ENCODE peak calls at places on chromosomes 7 and 10, in seven cellular contexts. B is tibial nerve; C is PC-3; Q is CD4-positive, alpha-beta memory T cell; U is esophagus muscularis mucosa; Z is AG04450; A is upper lobe of right lung. W is an unnamed sample.

GRCh38 chr10:71952745-71953144 is 11.4 kb upstream of the CHST3 start:
- DNase-seq in B (no peak), C (no peak), Q (no peak), U (no peak), Z (no peak), A (no peak), W (no peak)

GRCh38 chr10:94016727-94017714 is 23.3 kb downstream of the PLCE1 start:
- DNase-seq in B (no peak), C (no peak), Q (no peak), U (no peak), Z (no peak), A (no peak), W (no peak)

GRCh38 chr7:159197066-159197975 is 52.7 kb upstream of the VIPR2 start:
- DNase-seq in B (no peak), C (no peak), Q (peak; percentile 54), U (peak; percentile 83), Z (no peak), A (no peak), W (no peak)

GRCh38 chr7:70764004-70764691 is 367.8 kb upstream of the GALNT17 start:
- DNase-seq in B (no peak), C (no peak), Q (no peak), U (no peak), Z (no peak), A (no peak), W (no peak)

GRCh38 chr7:23520582-23520981 is 11.2 kb downstream of the TRA2A start:
- DNase-seq in B (no peak), C (no peak), Q (no peak), U (no peak), Z (no peak), A (no peak), W (no peak)

GRCh38 chr10:124494050-124494807 is 32.6 kb downstream of the LHPP start:
- DNase-seq in B (no peak), C (no peak), Q (no peak), U (no peak), Z (no peak), A (no peak), W (no peak)

GRCh38 chr7:51021906-51022570 is 239.3 kb upstream of the GRB10 start:
- DNase-seq in B (no peak), C (no peak), Q (no peak), U (no peak), Z (no peak), A (peak; percentile 28), W (no peak)

GRCh38 chr7:18960735-18961134 is 156.7 kb downstream of the TWIST1 start:
- DNase-seq in B (no peak), C (no peak), Q (no peak), U (no peak), Z (peak; percentile 24), A (no peak), W (no peak)

GRCh38 chr7:2431260-2431867 is 28.0 kb downstream of the CHST12 start:
- DNase-seq in B (no peak), C (peak; percentile 50), Q (peak; percentile 41), U (no peak), Z (no peak), A (no peak), W (no peak)

GRCh38 chr10:63421591-63421990 is 44.2 kb downstream of the JMJD1C start:
- DNase-seq in B (no peak), C (no peak), Q (peak; percentile 33), U (no peak), Z (no peak), A (no peak), W (no peak)

GRCh38 chr7:129213828-129214227 is 11.0 kb upstream of the AHCYL2 start:
- DNase-seq in B (peak; percentile 25), C (peak; percentile 30), Q (no peak), U (no peak), Z (no peak), A (no peak), W (no peak)

GRCh38 chr7:159075563-159076238 is 69.0 kb downstream of the VIPR2 start:
- DNase-seq in B (no peak), C (no peak), Q (no peak), U (no peak), Z (no peak), A (peak; percentile 48), W (no peak)

GRCh38 chr7:359226-359775 is 69.3 kb downstream of the FOXL3 start:
- DNase-seq in B (no peak), C (no peak), Q (no peak), U (no peak), Z (no peak), A (no peak), W (no peak)

GRCh38 chr7:66047426-66047825 is 28.2 kb upstream of the ASL start:
- DNase-seq in B (no peak), C (peak; percentile 93), Q (no peak), U (no peak), Z (peak; percentile 65), A (no peak), W (peak; percentile 81)

GRCh38 chr7:30169585-30169978 is 34.8 kb downstream of the MTURN start:
- DNase-seq in B (no peak), C (peak; percentile 55), Q (no peak), U (no peak), Z (no peak), A (no peak), W (no peak)

GRCh38 chr7:87599336-87599735 is 1.3 kb downstream of the ABCB1 start:
- DNase-seq in B (no peak), C (no peak), Q (peak; percentile 24), U (no peak), Z (no peak), A (no peak), W (no peak)

GRCh38 chr10:52313350-52314006 is 603 bp upstream of the DKK1 start:
- DNase-seq in B (no peak), C (no peak), Q (no peak), U (no peak), Z (no peak), A (no peak), W (no peak)

GRCh38 chr10:113423877-113424276 is 129.0 kb upstream of the HABP2 start:
- DNase-seq in B (no peak), C (no peak), Q (no peak), U (no peak), Z (no peak), A (no peak), W (no peak)

GRCh38 chr7:25636871-25637283 is 408.6 kb upstream of the NPVF start:
- DNase-seq in B (no peak), C (no peak), Q (no peak), U (no peak), Z (no peak), A (no peak), W (no peak)

GRCh38 chr10:35643151-35643975 is 1.3 kb upstream of the FZD8 start:
- DNase-seq in B (peak; percentile 59), C (peak; percentile 90), Q (peak; percentile 9), U (no peak), Z (no peak), A (peak; percentile 88), W (no peak)

GRCh38 chr10:91540714-91541113 is 92.2 kb downstream of the PPP1R3C start:
- DNase-seq in B (no peak), C (peak; percentile 8), Q (no peak), U (no peak), Z (no peak), A (no peak), W (no peak)

GRCh38 chr7:129401228-129401967 is 32.8 kb upstream of the STRIP2 start:
- DNase-seq in B (no peak), C (peak; percentile 81), Q (no peak), U (no peak), Z (no peak), A (no peak), W (peak; percentile 6)

GRCh38 chr10:51699475-51700227 is at the start of gene CSTF2T:
- DNase-seq in B (peak; percentile 90), C (peak; percentile 99), Q (peak; percentile 94), U (peak; percentile 96), Z (peak; percentile 86), A (peak; percentile 91), W (peak; percentile 41)

GRCh38 chr7:18495412-18496335 is at the start of gene HDAC9:
- DNase-seq in B (no peak), C (no peak), Q (no peak), U (no peak), Z (no peak), A (no peak), W (no peak)

GRCh38 chr7:47757946-47758371 is 176.0 kb upstream of the TNS3 start:
- DNase-seq in B (peak; percentile 83), C (no peak), Q (no peak), U (no peak), Z (peak; percentile 33), A (peak; percentile 78), W (peak; percentile 90)

GRCh38 chr7:82156938-82157337 is 286.6 kb downstream of the CACNA2D1 start:
- DNase-seq in B (no peak), C (no peak), Q (no peak), U (no peak), Z (no peak), A (no peak), W (no peak)

GRCh38 chr10:132043861-132044695 is 21.7 kb upstream of the JAKMIP3 start:
- DNase-seq in B (no peak), C (no peak), Q (no peak), U (no peak), Z (no peak), A (no peak), W (no peak)

GRCh38 chr7:134645935-134646334 is 718 bp upstream of the BPGM start:
- DNase-seq in B (no peak), C (peak; percentile 12), Q (no peak), U (no peak), Z (no peak), A (no peak), W (no peak)

GRCh38 chr10:21519981-21520436 is 5.5 kb downstream of the SKIDA1 start:
- DNase-seq in B (no peak), C (peak; percentile 10), Q (peak; percentile 22), U (no peak), Z (no peak), A (no peak), W (no peak)
- H3K4me3 ChIP-seq in B (peak overlapping the region; percentile 44), C (peak overlapping the region; percentile 86), Q (peak overlapping the region; percentile 29), U (peak overlapping the region; percentile 71), Z (peak overlapping the region; percentile 70), A (peak overlapping the region; percentile 60), W (peak overlapping the region; percentile 59)

GRCh38 chr7:101780281-101780680 is 37.1 kb upstream of the CUX1 start:
- DNase-seq in B (no peak), C (no peak), Q (no peak), U (no peak), Z (no peak), A (no peak), W (no peak)
- H3K27me3 ChIP-seq in B (no peaks in the 10 kb centered on the region), C (no peaks in the 10 kb centered on the region), Q (no peaks in the 10 kb centered on the region), U (no peaks in the 10 kb centered on the region), Z (peaks cover 33% of the 10 kb centered on the region), A (no peaks in the 10 kb centered on the region), W (peaks cover 20% of the 10 kb centered on the region)

GRCh38 chr7:106139253-106140251 is 27.4 kb upstream of the SYPL1 start:
- DNase-seq in B (no peak), C (no peak), Q (no peak), U (peak; percentile 88), Z (no peak), A (no peak), W (no peak)
- H3K4me3 ChIP-seq in B (no peak overlapping the region), C (no peak overlapping the region), Q (no peak overlapping the region), U (no peak overlapping the region), Z (no peak overlapping the region), A (no peak overlapping the region), W (no peak overlapping the region)

GRCh38 chr10:19638873-19639233 is 177.4 kb upstream of the PLXDC2 start:
- DNase-seq in B (no peak), C (no peak), Q (no peak), U (no peak), Z (no peak), A (no peak), W (no peak)
- H3K27me3 ChIP-seq in B (no peaks in the 10 kb centered on the region), C (no peaks in the 10 kb centered on the region), Q (no peaks in the 10 kb centered on the region), U (no peaks in the 10 kb centered on the region), Z (no peaks in the 10 kb centered on the region), A (no peaks in the 10 kb centered on the region), W (no peaks in the 10 kb centered on the region)

W was measured in BJ.